ENCODE peak calls at places on chromosomes 1 and 21, in seven cellular contexts. Y is activated T-helper 1 cell treated with anti-CD3 and anti-CD28 coated beads, Interleukin-12 subunit alpha, Interleukin-12 subunit beta, Interleukin-2, Interleukin-4 antibody, amounts not matched to agents 30 ng/mL and 10 ng/mL and 1 ng/mL, durations not matched to agents 14 hours and 24 hours and 36 hours; F is central memory CD8-positive, alpha-beta T cell; A is SK-N-MC; M is T-cell; X is foreskin fibroblast; U is AG09319. J is an unnamed sample.

GRCh38 chr1:60052634-60053033 is 20.9 kb downstream of the C1orf87 start:
- DNase-seq in Y (no peak), F (no peak), A (no peak), M (no peak), X (no peak), U (no peak), J (no peak)

GRCh38 chr1:3651011-3651938 is 1.0 kb upstream of the TP73 start:
- DNase-seq in Y (no peak), F (no peak), A (no peak), M (no peak), X (no peak), U (no peak), J (no peak)

GRCh38 chr1:150995896-150996295 is 10.8 kb downstream of the MINDY1 start:
- DNase-seq in Y (peak), F (peak), A (no peak), M (peak), X (no peak), U (no peak), J (peak)

GRCh38 chr1:10866314-10867091 is 70.1 kb upstream of the CASZ1 start:
- DNase-seq in Y (no peak), F (no peak), A (no peak), M (peak), X (peak), U (no peak), J (no peak)

GRCh38 chr1:61566177-61566576 is 158.8 kb downstream of the TM2D1 start:
- DNase-seq in Y (no peak), F (no peak), A (no peak), M (no peak), X (no peak), U (no peak), J (no peak)

GRCh38 chr1:209397910-209398309 is 185.6 kb upstream of the CAMK1G start:
- DNase-seq in Y (no peak), F (no peak), A (no peak), M (no peak), X (no peak), U (no peak), J (no peak)

GRCh38 chr1:111600886-111601386 is 18.7 kb upstream of the RAP1A start:
- DNase-seq in Y (peak), F (no peak), A (no peak), M (no peak), X (no peak), U (no peak), J (no peak)

GRCh38 chr1:1069061-1069710 is 4.9 kb downstream of the RNF223 start:
- DNase-seq in Y (peak), F (peak), A (no peak), M (peak), X (no peak), U (no peak), J (peak)

GRCh38 chr1:1083181-1084027 is 9.3 kb upstream of the RNF223 start:
- DNase-seq in Y (no peak), F (no peak), A (no peak), M (no peak), X (no peak), U (no peak), J (no peak)

GRCh38 chr1:156282143-156282478 is 514 bp downstream of the SMG5 start:
- DNase-seq in Y (no peak), F (no peak), A (no peak), M (no peak), X (no peak), U (no peak), J (no peak)

GRCh38 chr1:5297199-5297877 is 642.9 kb downstream of the AJAP1 start:
- DNase-seq in Y (no peak), F (no peak), A (no peak), M (no peak), X (no peak), U (no peak), J (no peak)

GRCh38 chr1:200040516-200041138 is 13.1 kb downstream of the NR5A2 start:
- DNase-seq in Y (no peak), F (no peak), A (no peak), M (no peak), X (peak), U (no peak), J (no peak)

GRCh38 chr1:108141604-108142003 is 58.5 kb downstream of the SLC25A24 start:
- DNase-seq in Y (no peak), F (no peak), A (no peak), M (no peak), X (no peak), U (no peak), J (no peak)

GRCh38 chr1:247487057-247487456 is 29.2 kb upstream of the OR2B11 start:
- DNase-seq in Y (no peak), F (peak), A (peak), M (peak), X (peak), U (no peak), J (peak)

GRCh38 chr1:218250492-218250891 is 34.6 kb upstream of the RRP15 start:
- DNase-seq in Y (no peak), F (no peak), A (no peak), M (no peak), X (no peak), U (no peak), J (no peak)

GRCh38 chr1:220815409-220815808 is 28.7 kb downstream of the MTARC1 start:
- DNase-seq in Y (no peak), F (no peak), A (no peak), M (no peak), X (no peak), U (no peak), J (no peak)

GRCh38 chr1:42745851-42746250 is 5.8 kb upstream of the CLDN19 start:
- DNase-seq in Y (no peak), F (no peak), A (no peak), M (no peak), X (no peak), U (no peak), J (no peak)

GRCh38 chr1:77834771-77835334 is 53.6 kb upstream of the NEXN start:
- DNase-seq in Y (no peak), F (no peak), A (no peak), M (no peak), X (peak), U (no peak), J (peak)

GRCh38 chr21:32360401-32360981 is 32.3 kb downstream of the URB1 start:
- DNase-seq in Y (no peak), F (no peak), A (no peak), M (no peak), X (no peak), U (no peak), J (no peak)

GRCh38 chr21:44816761-44817505 is 929 bp downstream of the SUMO3 start:
- DNase-seq in Y (no peak), F (no peak), A (no peak), M (no peak), X (no peak), U (no peak), J (no peak)

GRCh38 chr21:14683021-14683420 is 136.9 kb upstream of the SAMSN1 start:
- DNase-seq in Y (no peak), F (no peak), A (no peak), M (no peak), X (no peak), U (no peak), J (no peak)